ENCODE peak calls at places on chromosomes 13 and 19, in five cellular contexts. One of them, this sample, is unnamed.

GRCh38 chr19:31297991-31298390 is 51.2 kb downstream of the TSHZ3 start:
- DNase-seq in EL: no peak
- DNase-seq in left cardiac atrium: no peak
- DNase-seq in activated naive CD4-positive, alpha-beta T cell: no peak
- DNase-seq in effector memory CD4-positive, alpha-beta T cell: no peak
- DNase-seq in this sample: no peak

GRCh38 chr19:32828139-32828538 is 41.4 kb downstream of the SLC7A9 start:
- DNase-seq in effector memory CD4-positive, alpha-beta T cell: no peak
- DNase-seq in activated naive CD4-positive, alpha-beta T cell: no peak
- DNase-seq in EL: no peak
- DNase-seq in left cardiac atrium: no peak
- DNase-seq in this sample: no peak

GRCh38 chr13:72920097-72920496 is 138.2 kb downstream of the PIBF1 start:
- DNase-seq in effector memory CD4-positive, alpha-beta T cell: no peak
- DNase-seq in activated naive CD4-positive, alpha-beta T cell: no peak
- DNase-seq in EL: peak
- DNase-seq in left cardiac atrium: peak
- DNase-seq in this sample: peak

GRCh38 chr13:29081036-29081435 is 260.9 kb downstream of the MTUS2 start:
- DNase-seq in activated naive CD4-positive, alpha-beta T cell: no peak
- DNase-seq in EL: peak
- DNase-seq in left cardiac atrium: no peak
- DNase-seq in effector memory CD4-positive, alpha-beta T cell: no peak
- DNase-seq in this sample: no peak

GRCh38 chr19:17109962-17110598 is 34.5 kb downstream of the MYO9B start:
- DNase-seq in effector memory CD4-positive, alpha-beta T cell: no peak
- DNase-seq in activated naive CD4-positive, alpha-beta T cell: no peak
- DNase-seq in EL: no peak
- DNase-seq in left cardiac atrium: peak
- DNase-seq in this sample: no peak

GRCh38 chr19:58067240-58067912 is 8.3 kb downstream of the ZNF135 start:
- DNase-seq in left cardiac atrium: no peak
- DNase-seq in activated naive CD4-positive, alpha-beta T cell: no peak
- DNase-seq in effector memory CD4-positive, alpha-beta T cell: no peak
- DNase-seq in EL: no peak
- DNase-seq in this sample: no peak

GRCh38 chr19:2289714-2290435 is 7.9 kb upstream of the PEAK3 start:
- DNase-seq in left cardiac atrium: no peak
- DNase-seq in activated naive CD4-positive, alpha-beta T cell: peak
- DNase-seq in EL: no peak
- DNase-seq in effector memory CD4-positive, alpha-beta T cell: no peak
- DNase-seq in this sample: no peak

GRCh38 chr13:51315658-51316057 is 23.8 kb upstream of the SERPINE3 start:
- DNase-seq in EL: no peak
- DNase-seq in left cardiac atrium: no peak
- DNase-seq in effector memory CD4-positive, alpha-beta T cell: no peak
- DNase-seq in activated naive CD4-positive, alpha-beta T cell: no peak
- DNase-seq in this sample: no peak

GRCh38 chr13:83819156-83819555 is 63.1 kb downstream of the SLITRK1 start:
- DNase-seq in left cardiac atrium: no peak
- DNase-seq in EL: peak
- DNase-seq in effector memory CD4-positive, alpha-beta T cell: no peak
- DNase-seq in activated naive CD4-positive, alpha-beta T cell: no peak
- DNase-seq in this sample: no peak

This sample was measured in fibroblast of gingiva.